ENCODE peak calls at places on chromosomes 3 and 15, in seven cellular contexts. W is HCT116, O is GM23248, C is hepatocyte, Q is MM.1S, E is neural progenitor cell, P is OCI-LY7. X is an unnamed sample. For H3K4me1, the result is how much of the 10 kb centered on the place peaks cover.

GRCh38 chr15:59170295-59170881 is 36.3 kb upstream of the LDHAL6B start:
- DNase-seq in W (no peak), O (peak), C (peak), Q (no peak), E (peak), P (no peak), X (peak)

GRCh38 chr15:78004919-78005634 is 72.4 kb downstream of the TBC1D2B start:
- DNase-seq in W (no peak), O (peak), C (peak), Q (no peak), E (no peak), P (no peak), X (peak)

GRCh38 chr3:173894-174293 is 22.7 kb upstream of the CHL1 start:
- DNase-seq in W (no peak), O (no peak), C (no peak), Q (peak), E (no peak), P (no peak), X (no peak)

GRCh38 chr3:149654188-149654601 is 3.6 kb downstream of the WWTR1 start:
- DNase-seq in W (no peak), O (peak), C (no peak), Q (no peak), E (no peak), P (no peak), X (peak)

GRCh38 chr3:71695000-71695482 is 30.2 kb downstream of the EIF4E3 start:
- DNase-seq in W (no peak), O (no peak), C (peak), Q (no peak), E (no peak), P (no peak), X (no peak)

GRCh38 chr3:12993022-12993622 is 80.1 kb downstream of the IQSEC1 start:
- DNase-seq in W (no peak), O (peak), C (peak), Q (no peak), E (peak), P (no peak), X (peak)

GRCh38 chr3:3127432-3128010 is 781 bp downstream of the TRNT1 start:
- DNase-seq in W (no peak), O (peak), C (peak), Q (no peak), E (peak), P (peak), X (peak)

GRCh38 chr3:132549890-132550578 is 47.0 kb upstream of the ACKR4 start:
- DNase-seq in W (no peak), O (peak), C (no peak), Q (peak), E (no peak), P (no peak), X (peak)

GRCh38 chr3:155370198-155370597 is 76.7 kb upstream of the STRIT1 start:
- DNase-seq in W (no peak), O (no peak), C (no peak), Q (no peak), E (no peak), P (no peak), X (no peak)

GRCh38 chr3:146256851-146257486 is 6.1 kb upstream of the PLSCR4 start:
- DNase-seq in W (no peak), O (peak), C (peak), Q (no peak), E (peak), P (no peak), X (peak)

GRCh38 chr3:178263236-178263916 is 272.9 kb upstream of the KCNMB2 start:
- DNase-seq in W (no peak), O (no peak), C (no peak), Q (no peak), E (no peak), P (no peak), X (no peak)
- H3K4me1 ChIP-seq in W (under half), O (under half), C (under half), Q (under half), E (under half), P (under half), X (under half)

DNA sequence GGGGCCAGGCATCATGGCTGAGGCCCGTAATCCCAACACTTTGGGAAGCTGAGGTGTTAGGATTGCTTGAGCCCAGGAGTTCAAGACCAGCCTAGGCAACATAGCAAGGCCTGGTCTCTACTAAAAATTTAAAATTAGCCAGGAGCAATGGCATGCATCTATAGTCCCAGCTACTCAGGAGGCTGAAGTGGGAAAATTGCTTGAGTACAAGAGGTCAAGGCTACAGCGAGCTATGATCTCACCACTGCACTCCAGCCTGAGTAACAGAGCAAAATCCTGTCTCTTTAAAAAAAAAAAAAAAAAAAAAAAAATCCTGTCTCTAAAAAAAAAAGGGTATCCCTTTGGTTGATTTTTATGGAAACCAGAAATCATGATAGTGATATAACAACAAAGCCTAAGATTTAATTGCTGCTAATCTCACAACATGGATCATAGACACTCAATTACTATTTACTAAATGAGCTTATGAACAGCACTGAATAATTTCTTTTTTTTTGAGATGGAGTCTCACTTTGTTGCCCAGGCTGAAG is 12.1 kb downstream of the PCLAF start:
- DNase-seq in W (no peak), O (no peak), C (no peak), Q (no peak), E (no peak), P (no peak), X (no peak)
- TF ChIP-seq EZH2phosphoT487 in W (no peak), O (no peak), C (no peak), Q (no peak), E (no peak), P (no peak), X (no peak)

DNA sequence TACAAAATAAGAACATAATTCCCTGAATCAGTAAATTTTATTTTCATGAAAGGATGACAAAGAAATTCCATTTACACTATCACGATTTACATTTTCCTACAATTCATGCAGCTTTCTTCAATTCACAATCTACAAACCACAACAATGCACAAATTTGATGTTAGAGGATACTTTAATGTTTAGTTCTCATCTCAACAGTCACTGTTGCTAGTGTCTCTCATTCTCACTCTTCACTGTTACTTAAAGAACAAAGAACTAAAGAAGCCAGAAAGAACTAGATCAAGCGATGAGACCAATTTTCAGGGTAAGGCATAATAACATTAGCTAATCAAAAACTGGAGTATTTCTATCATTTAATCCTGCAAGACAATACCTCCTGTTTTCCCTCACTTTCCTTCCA is 73.5 kb downstream of the TBL1XR1 start:
- DNase-seq in W (no peak), O (no peak), C (no peak), Q (no peak), E (no peak), P (no peak), X (no peak)
- H3K4me1 ChIP-seq in W (under half), O (under half), C (under half), Q (under half), E (half or more), P (under half), X (under half)

GRCh38 chr3:63656791-63657190 is 4.3 kb downstream of the SNTN start:
- DNase-seq in W (no peak), O (peak), C (no peak), Q (no peak), E (no peak), P (no peak), X (peak)

GRCh38 chr3:63654931-63655330 is 2.5 kb downstream of the SNTN start:
- DNase-seq in W (no peak), O (peak), C (no peak), Q (no peak), E (no peak), P (no peak), X (no peak)

GRCh38 chr3:63655519-63655918 is 3.0 kb downstream of the SNTN start:
- DNase-seq in W (no peak), O (peak), C (no peak), Q (no peak), E (no peak), P (no peak), X (peak)

GRCh38 chr3:63652066-63652725 is at the start of gene SNTN:
- DNase-seq in W (no peak), O (no peak), C (no peak), Q (no peak), E (no peak), P (no peak), X (no peak)

GRCh38 chr3:63654246-63654645 is 1.8 kb downstream of the SNTN start:
- DNase-seq in W (no peak), O (peak), C (no peak), Q (no peak), E (no peak), P (no peak), X (no peak)
- TF ChIP-seq EZH2phosphoT487 in W (no peak), O (no peak), C (no peak), Q (no peak), E (no peak), P (no peak), X (no peak)